ENCODE peak calls at places on chromosomes 4 and X, in five cellular contexts. J, K, W, A and U are unnamed samples.

GRCh38 chr4:152032722-152033131 is 271.9 kb upstream of the GATB start:
- DNase-seq in J (no peak), K (no peak), A (peak), W (no peak), U (no peak)

GRCh38 chr4:110631582-110632505 is 9.0 kb upstream of the PITX2 start:
- DNase-seq in K (no peak), W (no peak), A (peak), J (peak), U (no peak)

GRCh38 chrX:19799319-19800182 is 87.8 kb downstream of the SH3KBP1 start:
- DNase-seq in J (no peak), A (peak), W (no peak), K (peak), U (peak)

GRCh38 chrX:93422693-93423092 is 250.7 kb downstream of the NAP1L3 start:
- DNase-seq in A (peak), W (no peak), J (no peak), K (no peak), U (no peak)

GRCh38 chr4:60605651-60606354 is 594.3 kb upstream of the ADGRL3 start:
- DNase-seq in W (no peak), A (peak), K (no peak), J (no peak), U (no peak)

GRCh38 chr4:142845293-142846070 is 619 bp downstream of the INPP4B start:
- DNase-seq in J (no peak), W (no peak), K (no peak), A (peak), U (no peak)

GRCh38 chr4:139099366-139099982 is 77.5 kb downstream of the ELF2 start:
- DNase-seq in J (peak), K (peak), A (peak), W (no peak), U (peak)

GRCh38 chrX:40095588-40096394 is 2.0 kb downstream of the BCOR start:
- DNase-seq in J (no peak), K (no peak), A (peak), W (no peak), U (no peak)

GRCh38 chr4:16171831-16172230 is 54.4 kb downstream of the TAPT1 start:
- DNase-seq in A (no peak), W (no peak), K (no peak), J (no peak), U (no peak)

GRCh38 chrX:102837843-102838242 is 99.2 kb upstream of the RAB40AL start:
- DNase-seq in A (peak), J (no peak), W (no peak), K (no peak), U (no peak)

GRCh38 chr4:156962551-156962974 is 9.0 kb downstream of the PDGFC start:
- DNase-seq in A (peak), J (peak), W (no peak), K (no peak), U (no peak)

GRCh38 chr4:2259541-2260267 is 2.2 kb downstream of the MXD4 start:
- DNase-seq in K (no peak), W (peak), A (no peak), J (no peak), U (no peak)

GRCh38 chrX:20011608-20012007 is 20.7 kb upstream of the BCLAF3 start:
- DNase-seq in A (no peak), J (no peak), W (no peak), K (no peak), U (no peak)

GRCh38 chr4:2935762-2936743 is 27.2 kb downstream of the NOP14 start:
- DNase-seq in W (peak), K (no peak), A (peak), J (no peak), U (peak)

GRCh38 chr4:84563002-84563401 is 19.9 kb upstream of the CDS1 start:
- DNase-seq in K (no peak), J (no peak), W (no peak), A (no peak), U (no peak)

GRCh38 chrX:30649859-30650258 is 3.4 kb upstream of the GK start:
- DNase-seq in A (peak), W (no peak), J (peak), K (no peak), U (no peak)

GRCh38 chr4:118879409-118879808 is 9.2 kb upstream of the SYNPO2 start:
- DNase-seq in J (no peak), K (no peak), W (no peak), A (no peak), U (no peak)

GRCh38 chr4:149987330-149987751 is 90.9 kb upstream of the DCLK2 start:
- DNase-seq in W (no peak), A (peak), K (no peak), J (no peak), U (no peak)

GRCh38 chrX:39645059-39645895 is 452.5 kb downstream of the BCOR start:
- DNase-seq in W (peak), J (peak), K (no peak), A (peak), U (no peak)

GRCh38 chr4:623914-624626 is 1.3 kb upstream of the PDE6B start:
- DNase-seq in W (no peak), J (no peak), A (no peak), K (no peak), U (no peak)

GRCh38 chr4:106002979-106003378 is 107.7 kb downstream of the NPNT start:
- DNase-seq in A (no peak), K (no peak), J (no peak), W (no peak), U (no peak)